ENCODE peak calls at places on chromosomes 1 and 21, in five cellular contexts. One of them, this sample, is unnamed.

GRCh38 chr1:159595006-159595405 is 7.4 kb downstream of the APCS start:
- DNase-seq in AG10803: no peak
- DNase-seq in astrocyte of the cerebellum: no peak
- DNase-seq in ascending aorta: no peak
- DNase-seq in Peyer's patch: no peak
- DNase-seq in this sample: no peak

GRCh38 chr1:36203554-36204346 is 20.5 kb upstream of the THRAP3 start:
- DNase-seq in AG10803: peak; percentile 55
- DNase-seq in astrocyte of the cerebellum: no peak
- DNase-seq in ascending aorta: peak; percentile 78
- DNase-seq in Peyer's patch: no peak
- DNase-seq in this sample: peak; percentile 47

GRCh38 chr1:12075195-12076114 is 12.4 kb downstream of the TNFRSF8 start:
- DNase-seq in AG10803: peak; percentile 96
- DNase-seq in astrocyte of the cerebellum: peak; percentile 37
- DNase-seq in ascending aorta: no peak
- DNase-seq in Peyer's patch: no peak
- DNase-seq in this sample: peak; percentile 57

GRCh38 chr1:73537400-73537799 is 660.6 kb downstream of the LRRIQ3 start:
- DNase-seq in AG10803: no peak
- DNase-seq in astrocyte of the cerebellum: no peak
- DNase-seq in ascending aorta: no peak
- DNase-seq in Peyer's patch: no peak
- DNase-seq in this sample: no peak

GRCh38 chr1:167775178-167775577 is 53.4 kb downstream of the MPZL1 start:
- DNase-seq in AG10803: no peak
- DNase-seq in astrocyte of the cerebellum: no peak
- DNase-seq in ascending aorta: no peak
- DNase-seq in Peyer's patch: no peak
- DNase-seq in this sample: no peak

GRCh38 chr1:68384321-68384813 is 65.4 kb downstream of the RPE65 start:
- DNase-seq in AG10803: peak; percentile 99
- DNase-seq in astrocyte of the cerebellum: peak; percentile 99
- DNase-seq in ascending aorta: peak; percentile 74
- DNase-seq in Peyer's patch: no peak
- DNase-seq in this sample: peak; percentile 92

GRCh38 chr21:36642777-36643176 is 56.1 kb upstream of the SIM2 start:
- DNase-seq in AG10803: no peak
- DNase-seq in astrocyte of the cerebellum: no peak
- DNase-seq in ascending aorta: no peak
- DNase-seq in Peyer's patch: no peak
- DNase-seq in this sample: no peak

GRCh38 chr21:45550552-45551210 is 8.4 kb upstream of the SLC19A1 start:
- DNase-seq in AG10803: peak; percentile 17
- DNase-seq in astrocyte of the cerebellum: no peak
- DNase-seq in ascending aorta: no peak
- DNase-seq in Peyer's patch: peak; percentile 49
- DNase-seq in this sample: no peak

GRCh38 chr1:44481701-44482100 is 76.6 kb downstream of the RNF220 start:
- DNase-seq in AG10803: no peak
- DNase-seq in astrocyte of the cerebellum: no peak
- DNase-seq in ascending aorta: no peak
- DNase-seq in Peyer's patch: no peak
- DNase-seq in this sample: no peak

GRCh38 chr1:44483089-44483488 is 78.0 kb downstream of the RNF220 start:
- DNase-seq in AG10803: no peak
- DNase-seq in astrocyte of the cerebellum: no peak
- DNase-seq in ascending aorta: no peak
- DNase-seq in Peyer's patch: no peak
- DNase-seq in this sample: no peak

GRCh38 chr1:44485229-44485932 is 80.3 kb downstream of the RNF220 start:
- DNase-seq in AG10803: peak; percentile 79
- DNase-seq in astrocyte of the cerebellum: peak; percentile 37
- DNase-seq in ascending aorta: no peak
- DNase-seq in Peyer's patch: no peak
- DNase-seq in this sample: no peak

GRCh38 chr1:44485933-44486475 is 80.9 kb downstream of the RNF220 start:
- DNase-seq in AG10803: no peak
- DNase-seq in astrocyte of the cerebellum: no peak
- DNase-seq in ascending aorta: no peak
- DNase-seq in Peyer's patch: no peak
- DNase-seq in this sample: no peak

DNA sequence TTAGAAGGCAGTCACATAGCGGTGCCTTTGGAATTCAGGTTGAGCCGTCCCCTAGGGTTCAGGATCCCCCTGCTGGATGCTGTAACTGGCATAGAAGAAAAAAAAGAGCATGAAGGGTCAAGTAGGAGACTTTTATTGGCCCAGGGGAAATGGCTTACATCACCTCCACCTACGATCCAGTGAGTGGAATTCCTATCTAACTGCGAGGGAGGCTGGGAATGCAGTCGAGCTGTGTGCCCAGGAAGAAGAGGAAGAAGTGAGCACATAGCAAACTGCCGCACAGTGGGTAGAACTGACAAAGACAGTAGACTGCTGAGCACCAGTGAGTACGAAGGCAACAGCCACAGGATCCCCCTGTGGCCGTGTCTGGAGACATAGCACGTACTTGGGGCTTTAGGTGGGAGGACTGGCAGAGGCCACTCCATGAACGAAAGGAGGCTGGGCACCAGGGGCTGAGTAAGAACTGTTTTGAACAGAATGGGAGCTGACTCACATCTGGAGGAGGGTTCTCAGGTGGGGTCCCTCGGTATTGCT is 79.2 kb downstream of the RNF220 start:
- DNase-seq in AG10803: no peak
- DNase-seq in astrocyte of the cerebellum: no peak
- DNase-seq in ascending aorta: no peak
- DNase-seq in Peyer's patch: no peak
- DNase-seq in this sample: no peak
- TF ChIP-seq CTCF in AG10803: no peak
- TF ChIP-seq CTCF in astrocyte of the cerebellum: no peak
- TF ChIP-seq CTCF in ascending aorta: no peak
- TF ChIP-seq CTCF in Peyer's patch: no peak
- TF ChIP-seq CTCF in this sample: no peak

GRCh38 chr1:31422505-31423319 is 9.7 kb downstream of the SERINC2 start:
- DNase-seq in AG10803: peak; percentile 91
- DNase-seq in astrocyte of the cerebellum: peak; percentile 31
- DNase-seq in ascending aorta: peak; percentile 78
- DNase-seq in Peyer's patch: peak; percentile 77
- DNase-seq in this sample: peak; percentile 43
- TF ChIP-seq CTCF in AG10803: peak; percentile 98
- TF ChIP-seq CTCF in astrocyte of the cerebellum: peak; percentile 98
- TF ChIP-seq CTCF in ascending aorta: peak; percentile 82
- TF ChIP-seq CTCF in Peyer's patch: peak; percentile 78
- TF ChIP-seq CTCF in this sample: peak; percentile 98

GRCh38 chr1:184933944-184934343 is 40.4 kb downstream of the NIBAN1 start:
- DNase-seq in AG10803: no peak
- DNase-seq in astrocyte of the cerebellum: no peak
- DNase-seq in ascending aorta: no peak
- DNase-seq in Peyer's patch: no peak
- DNase-seq in this sample: no peak
- TF ChIP-seq CTCF in AG10803: no peak
- TF ChIP-seq CTCF in astrocyte of the cerebellum: no peak
- TF ChIP-seq CTCF in ascending aorta: no peak
- TF ChIP-seq CTCF in Peyer's patch: no peak
- TF ChIP-seq CTCF in this sample: no peak

DNA sequence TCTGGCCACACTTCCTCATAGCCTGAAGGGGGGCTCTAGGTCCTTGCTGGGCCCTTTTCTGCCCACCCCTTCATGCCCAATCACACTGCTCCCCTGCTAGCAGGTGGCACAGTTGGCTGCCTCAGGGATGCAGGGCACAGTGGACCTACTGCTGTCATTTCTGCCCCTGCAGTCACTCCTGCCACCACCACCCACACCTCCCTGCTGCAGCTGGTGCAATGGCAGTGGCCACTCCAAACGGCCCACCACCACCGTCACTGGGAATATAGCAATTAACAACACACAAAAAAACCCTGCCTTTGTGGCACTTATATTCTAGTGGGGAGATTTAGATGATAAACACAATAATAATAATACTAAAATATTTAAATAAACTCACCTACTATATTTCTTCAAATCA is 162.4 kb upstream of the DUSP10 start:
- DNase-seq in AG10803: no peak
- DNase-seq in astrocyte of the cerebellum: no peak
- DNase-seq in ascending aorta: no peak
- DNase-seq in Peyer's patch: no peak
- DNase-seq in this sample: no peak
- TF ChIP-seq CTCF in AG10803: no peak
- TF ChIP-seq CTCF in astrocyte of the cerebellum: no peak
- TF ChIP-seq CTCF in ascending aorta: no peak
- TF ChIP-seq CTCF in Peyer's patch: no peak
- TF ChIP-seq CTCF in this sample: no peak

GRCh38 chr1:9824702-9825089 is 931 bp upstream of the CLSTN1 start:
- DNase-seq in AG10803: no peak
- DNase-seq in astrocyte of the cerebellum: no peak
- DNase-seq in ascending aorta: no peak
- DNase-seq in Peyer's patch: peak; percentile 59
- DNase-seq in this sample: no peak
- TF ChIP-seq CTCF in AG10803: no peak
- TF ChIP-seq CTCF in astrocyte of the cerebellum: no peak
- TF ChIP-seq CTCF in ascending aorta: no peak
- TF ChIP-seq CTCF in Peyer's patch: no peak
- TF ChIP-seq CTCF in this sample: no peak

GRCh38 chr1:107534632-107535031 is 393.8 kb downstream of the NTNG1 start:
- DNase-seq in AG10803: no peak
- DNase-seq in astrocyte of the cerebellum: no peak
- DNase-seq in ascending aorta: no peak
- DNase-seq in Peyer's patch: no peak
- DNase-seq in this sample: no peak
- TF ChIP-seq CTCF in AG10803: no peak
- TF ChIP-seq CTCF in astrocyte of the cerebellum: no peak
- TF ChIP-seq CTCF in ascending aorta: no peak
- TF ChIP-seq CTCF in Peyer's patch: no peak
- TF ChIP-seq CTCF in this sample: no peak